ENCODE peak calls at places on chromosomes 11 and 22, in five cellular contexts. One of them, this sample, is unnamed.

GRCh38 chr11:66136752-66137123 is 66.7 kb downstream of the PACS1 start:
- DNase-seq in fibroblast of mammary gland: peak; percentile 66
- DNase-seq in NCI-H2171 treated with DMSO at 0.1 percent for 48 hours: no peak
- DNase-seq in mesendoderm: no peak
- DNase-seq in mucosa of gallbladder: no peak
- DNase-seq in this sample: no peak

GRCh38 chr11:45089845-45090499 is 56.5 kb upstream of the PRDM11 start:
- DNase-seq in fibroblast of mammary gland: peak; percentile 66
- DNase-seq in NCI-H2171 treated with DMSO at 0.1 percent for 48 hours: peak; percentile 39
- DNase-seq in mesendoderm: peak; percentile 67
- DNase-seq in mucosa of gallbladder: no peak
- DNase-seq in this sample: no peak

GRCh38 chr11:123373754-123374621 is 56.1 kb upstream of the GRAMD1B start:
- DNase-seq in fibroblast of mammary gland: no peak
- DNase-seq in NCI-H2171 treated with DMSO at 0.1 percent for 48 hours: peak; percentile 63
- DNase-seq in mesendoderm: no peak
- DNase-seq in mucosa of gallbladder: no peak
- DNase-seq in this sample: no peak

GRCh38 chr22:39417641-39418040 is 18.1 kb downstream of the TAB1 start:
- DNase-seq in fibroblast of mammary gland: no peak
- DNase-seq in NCI-H2171 treated with DMSO at 0.1 percent for 48 hours: no peak
- DNase-seq in mesendoderm: no peak
- DNase-seq in mucosa of gallbladder: no peak
- DNase-seq in this sample: no peak

GRCh38 chr11:128548655-128549255 is 38.6 kb downstream of the ETS1 start:
- DNase-seq in fibroblast of mammary gland: peak; percentile 48
- DNase-seq in NCI-H2171 treated with DMSO at 0.1 percent for 48 hours: no peak
- DNase-seq in mesendoderm: peak; percentile 56
- DNase-seq in mucosa of gallbladder: peak; percentile 46
- DNase-seq in this sample: no peak

GRCh38 chr22:25970348-25970995 is 198.8 kb upstream of the SEZ6L start:
- DNase-seq in fibroblast of mammary gland: no peak
- DNase-seq in NCI-H2171 treated with DMSO at 0.1 percent for 48 hours: peak; percentile 76
- DNase-seq in mesendoderm: peak; percentile 93
- DNase-seq in mucosa of gallbladder: no peak
- DNase-seq in this sample: no peak

GRCh38 chr11:1263036-1263435 is 40.2 kb downstream of the MUC5B start:
- DNase-seq in fibroblast of mammary gland: no peak
- DNase-seq in NCI-H2171 treated with DMSO at 0.1 percent for 48 hours: no peak
- DNase-seq in mesendoderm: no peak
- DNase-seq in mucosa of gallbladder: no peak
- DNase-seq in this sample: no peak

GRCh38 chr11:34223021-34223813 is 117.8 kb downstream of the NAT10 start:
- DNase-seq in fibroblast of mammary gland: peak; percentile 83
- DNase-seq in NCI-H2171 treated with DMSO at 0.1 percent for 48 hours: no peak
- DNase-seq in mesendoderm: peak; percentile 35
- DNase-seq in mucosa of gallbladder: peak; percentile 55
- DNase-seq in this sample: no peak

GRCh38 chr11:293852-294661 is 5.1 kb downstream of the PGGHG start:
- DNase-seq in fibroblast of mammary gland: no peak
- DNase-seq in NCI-H2171 treated with DMSO at 0.1 percent for 48 hours: no peak
- DNase-seq in mesendoderm: no peak
- DNase-seq in mucosa of gallbladder: no peak
- DNase-seq in this sample: no peak

GRCh38 chr11:75272821-75273301 is 32.3 kb downstream of the TPBGL start:
- DNase-seq in fibroblast of mammary gland: no peak
- DNase-seq in NCI-H2171 treated with DMSO at 0.1 percent for 48 hours: no peak
- DNase-seq in mesendoderm: no peak
- DNase-seq in mucosa of gallbladder: no peak
- DNase-seq in this sample: no peak

GRCh38 chr11:6630632-6631291 is 11.5 kb upstream of the TPP1 start:
- DNase-seq in fibroblast of mammary gland: no peak
- DNase-seq in NCI-H2171 treated with DMSO at 0.1 percent for 48 hours: no peak
- DNase-seq in mesendoderm: no peak
- DNase-seq in mucosa of gallbladder: no peak
- DNase-seq in this sample: no peak